ENCODE peak calls at places on chromosomes 16 and 17, in five cellular contexts. R, A, X, D and C are unnamed samples.

GRCh38 chr17:39196820-39197331 is 593 bp downstream of the CACNB1 start:
- DNase-seq in A (no peak), X (peak; percentile 30), R (no peak), D (no peak), C (peak; percentile 36)

GRCh38 chr16:28092721-28093382 is 29.3 kb upstream of the GSG1L start:
- DNase-seq in A (no peak), D (no peak), X (no peak), R (peak; percentile 57), C (no peak)

GRCh38 chr17:77205396-77206124 is 64.8 kb downstream of the SEC14L1 start:
- DNase-seq in A (no peak), X (no peak), D (no peak), R (no peak), C (no peak)

GRCh38 chr17:27778193-27778592 is 22.1 kb downstream of the NOS2 start:
- DNase-seq in R (peak; percentile 81), D (no peak), A (no peak), X (no peak), C (no peak)

GRCh38 chr17:61616783-61617182 is 25.8 kb upstream of the NACA2 start:
- DNase-seq in R (no peak), D (no peak), A (no peak), X (no peak), C (no peak)

GRCh38 chr16:67441289-67441753 is 10.4 kb downstream of the HSD11B2 start:
- DNase-seq in A (no peak), R (no peak), D (no peak), X (no peak), C (no peak)

GRCh38 chr16:88784074-88784855 is 755 bp downstream of the PIEZO1 start:
- DNase-seq in D (no peak), X (peak; percentile 89), A (peak; percentile 62), R (peak; percentile 78), C (peak; percentile 60)

GRCh38 chr17:32689348-32689747 is 187.6 kb downstream of the MYO1D start:
- DNase-seq in R (no peak), D (no peak), X (no peak), A (no peak), C (no peak)

GRCh38 chr16:52318259-52319008 is 228.5 kb downstream of the TOX3 start:
- DNase-seq in X (no peak), A (no peak), D (no peak), R (no peak), C (no peak)

GRCh38 chr17:64406321-64407200 is 15.9 kb upstream of the PECAM1 start:
- DNase-seq in X (no peak), D (no peak), A (no peak), R (no peak), C (no peak)

GRCh38 chr16:89657442-89658220 is at the start of the genes CHMP1A and SPATA33:
- DNase-seq in X (peak; percentile 95), D (peak; percentile 48), R (peak; percentile 86), A (peak; percentile 90), C (peak; percentile 95)

GRCh38 chr17:77882040-77882439 is 76.5 kb upstream of the TNRC6C start:
- DNase-seq in X (no peak), D (no peak), A (no peak), R (no peak), C (no peak)

GRCh38 chr17:27376637-27377547 is 79.4 kb upstream of the KSR1 start:
- DNase-seq in X (no peak), R (peak; percentile 75), A (no peak), D (no peak), C (no peak)

GRCh38 chr17:75785770-75786538 is 1.3 kb downstream of the UNK start:
- DNase-seq in D (no peak), R (peak; percentile 44), A (no peak), X (no peak), C (no peak)

GRCh38 chr17:80358131-80358530 is 56.8 kb upstream of the ENDOV start:
- DNase-seq in D (no peak), A (no peak), R (no peak), X (no peak), C (no peak)

GRCh38 chr17:40115101-40115436 is 6.7 kb upstream of the MSL1 start:
- DNase-seq in D (no peak), R (no peak), A (no peak), X (no peak), C (no peak)

GRCh38 chr17:6589266-6589946 is 33.1 kb upstream of the PITPNM3 start:
- DNase-seq in D (no peak), A (no peak), R (no peak), X (no peak), C (no peak)

GRCh38 chr16:9658157-9658556 is 524.1 kb downstream of the GRIN2A start:
- DNase-seq in R (no peak), A (no peak), X (peak; percentile 12), D (no peak), C (no peak)

GRCh38 chr16:19505600-19506303 is 16.1 kb downstream of the GDE1 start:
- DNase-seq in A (no peak), R (no peak), X (no peak), D (no peak), C (no peak)

GRCh38 chr16:12271006-12271405 is 294.5 kb downstream of the SNX29 start:
- DNase-seq in D (no peak), R (peak; percentile 19), X (peak; percentile 18), A (no peak), C (peak; percentile 34)
- TF ChIP-seq CTCF in D (peak; percentile 36), R (no peak), X (peak; percentile 22), A (peak; percentile 36), C (no peak)

GRCh38 chr17:3600529-3601205 is 8.5 kb downstream of the TRPV1 start:
- DNase-seq in R (no peak), X (no peak), A (no peak), D (no peak), C (no peak)
- TF ChIP-seq CTCF in R (no peak), X (no peak), A (no peak), D (no peak), C (no peak)

GRCh38 chr17:16989953-16990860 is 18.3 kb upstream of the TNFRSF13B start:
- DNase-seq in A (no peak), D (no peak), R (no peak), X (no peak), C (no peak)

GRCh38 chr17:16988749-16989229 is 16.9 kb upstream of the TNFRSF13B start:
- DNase-seq in A (no peak), R (no peak), X (no peak), D (no peak), C (no peak)

GRCh38 chr17:16987830-16988601 is 16.1 kb upstream of the TNFRSF13B start:
- DNase-seq in D (peak; percentile 60), X (peak; percentile 67), R (peak; percentile 56), A (no peak), C (peak; percentile 61)

GRCh38 chr17:16991349-16992009 is 19.6 kb upstream of the TNFRSF13B start:
- DNase-seq in X (peak; percentile 89), D (peak; percentile 36), A (peak; percentile 77), R (peak; percentile 39), C (peak; percentile 92)

DNA sequence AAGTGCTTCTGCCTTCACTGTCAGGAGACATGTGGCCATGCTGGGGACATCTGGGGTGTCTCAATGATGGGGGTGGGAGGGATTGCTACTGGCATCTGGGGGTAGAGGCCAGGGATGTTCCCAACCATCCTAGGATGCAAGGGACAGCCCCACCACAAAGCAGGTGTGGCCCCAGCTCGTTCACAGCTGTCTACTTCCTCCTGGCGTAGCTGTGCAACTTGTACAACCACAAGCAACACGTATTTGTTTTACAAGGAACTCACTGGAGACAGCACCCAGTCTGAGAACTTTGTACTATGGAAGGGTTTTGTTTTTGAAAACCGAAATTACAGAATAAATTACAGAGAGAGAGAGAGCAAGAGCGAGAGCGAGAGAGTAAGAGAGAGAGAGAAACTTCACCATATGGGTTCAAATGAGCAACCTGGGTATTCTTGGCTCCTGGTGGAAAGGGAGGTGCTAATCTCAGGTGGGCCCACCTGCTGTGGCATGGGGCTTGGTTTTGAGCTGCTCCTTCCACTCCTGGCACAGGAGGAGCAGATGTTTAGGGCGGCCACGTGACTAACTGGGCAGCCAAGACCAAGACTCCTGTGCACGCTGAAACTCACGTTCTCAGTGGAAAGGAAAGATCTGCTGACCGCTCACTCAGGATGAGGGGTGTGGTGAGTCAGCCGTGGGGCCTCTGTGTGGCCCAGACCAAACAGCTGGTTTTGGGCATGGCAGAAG is 17.5 kb upstream of the TNFRSF13B start:
- DNase-seq in R (no peak), A (no peak), D (no peak), X (no peak), C (no peak)
- TF ChIP-seq CTCF in R (no peak), A (no peak), D (no peak), X (no peak), C (no peak)

GRCh38 chr17:9225305-9226101 is 204.2 kb downstream of the NTN1 start:
- DNase-seq in R (no peak), A (no peak), X (no peak), D (no peak), C (peak; percentile 20)
- TF ChIP-seq CTCF in R (no peak), A (peak; percentile 46), X (no peak), D (no peak), C (no peak)

GRCh38 chr16:11396241-11397048 is 51.2 kb downstream of the RMI2 start:
- DNase-seq in A (peak; percentile 87), D (no peak), R (peak; percentile 39), X (peak; percentile 86), C (peak; percentile 91)
- TF ChIP-seq CTCF in A (peak; percentile 98), D (peak; percentile 98), R (peak; percentile 98), X (peak; percentile 99), C (peak; percentile 100)

DNA sequence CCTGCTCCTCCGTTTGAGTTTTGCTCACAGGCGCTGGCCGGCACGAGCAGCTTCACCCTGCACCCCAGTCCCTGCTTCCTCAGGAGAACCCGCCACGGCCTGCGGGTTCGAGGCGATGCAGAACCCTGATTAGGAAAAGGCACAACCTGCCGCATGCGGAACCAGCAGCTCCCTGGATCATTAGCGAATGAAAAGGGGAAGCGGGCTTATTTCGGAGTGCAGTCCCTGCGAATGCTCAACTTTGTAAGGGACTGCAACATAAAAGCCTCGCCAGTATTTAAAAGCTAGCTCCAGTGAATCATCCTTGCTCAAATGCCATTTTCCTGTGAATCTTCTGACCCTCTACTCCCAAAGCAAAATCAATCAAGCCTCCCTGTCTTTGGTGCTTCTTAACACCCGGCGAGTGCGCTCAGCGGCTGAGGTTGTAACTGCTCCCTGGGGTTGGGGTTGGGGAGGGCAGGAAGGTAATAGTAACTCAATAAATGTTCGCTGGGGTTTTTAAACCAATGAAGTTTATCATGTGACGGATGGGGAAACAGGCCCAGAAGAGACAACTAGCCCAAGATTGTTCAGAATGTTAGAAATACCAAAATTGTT is 676 bp upstream of the AKAP10 start:
- DNase-seq in D (no peak), A (no peak), X (peak; percentile 40), R (no peak), C (peak; percentile 17)
- TF ChIP-seq CTCF in D (no peak), A (no peak), X (no peak), R (no peak), C (no peak)

GRCh38 chr16:55323637-55324490 is at the start of gene IRX6:
- DNase-seq in D (no peak), R (peak; percentile 37), A (peak; percentile 50), X (peak; percentile 53), C (peak; percentile 81)
- TF ChIP-seq CTCF in D (peak; percentile 58), R (peak; percentile 60), A (peak; percentile 69), X (peak; percentile 56), C (peak; percentile 90)